ENCODE peak calls at places on chromosomes 13 and 19, in seven cellular contexts. S, G, L, D, K, X and I are unnamed samples.

GRCh38 chr19:9010693-9011092 is 484 bp upstream of the MUC16 start:
- DNase-seq in S (no peak), G (no peak), L (no peak), D (no peak), K (no peak), X (no peak), I (no peak)

GRCh38 chr19:46766569-46767317 is 20.5 kb upstream of the STRN4 start:
- DNase-seq in S (no peak), G (peak; percentile 52), L (peak; percentile 45), D (no peak), K (no peak), X (peak; percentile 35), I (no peak)

GRCh38 chr13:65595881-65596280 is 1634.3 kb downstream of the PCDH9 start:
- DNase-seq in S (no peak), G (peak; percentile 76), L (no peak), D (no peak), K (no peak), X (no peak), I (no peak)

GRCh38 chr19:15129856-15130580 is 22.8 kb downstream of the SYDE1 start:
- DNase-seq in S (no peak), G (no peak), L (no peak), D (no peak), K (no peak), X (no peak), I (no peak)

GRCh38 chr13:79989251-79989661 is 351.7 kb downstream of the SPRY2 start:
- DNase-seq in S (no peak), G (no peak), L (no peak), D (peak; percentile 51), K (no peak), X (no peak), I (no peak)

GRCh38 chr19:51186323-51186722 is 38.6 kb upstream of the CD33 start:
- DNase-seq in S (no peak), G (no peak), L (no peak), D (no peak), K (no peak), X (no peak), I (no peak)

GRCh38 chr19:32816555-32817099 is 52.9 kb downstream of the SLC7A9 start:
- DNase-seq in S (peak; percentile 55), G (no peak), L (no peak), D (no peak), K (no peak), X (no peak), I (no peak)

GRCh38 chr13:28469316-28469715 is 25.6 kb downstream of the FLT1 start:
- DNase-seq in S (no peak), G (no peak), L (no peak), D (no peak), K (no peak), X (no peak), I (no peak)

GRCh38 chr13:109790951-109791605 is 4.7 kb upstream of the IRS2 start:
- DNase-seq in S (peak; percentile 76), G (peak; percentile 77), L (no peak), D (no peak), K (peak; percentile 76), X (no peak), I (no peak)

GRCh38 chr13:40101708-40102359 is 446.4 kb downstream of the COG6 start:
- DNase-seq in S (no peak), G (no peak), L (no peak), D (no peak), K (no peak), X (no peak), I (no peak)

GRCh38 chr19:16463991-16464575 is 7.7 kb downstream of the EPS15L1 start:
- DNase-seq in S (no peak), G (peak; percentile 87), L (no peak), D (no peak), K (peak; percentile 49), X (no peak), I (no peak)

GRCh38 chr13:99926014-99926731 is 45.4 kb downstream of the ZIC5 start:
- DNase-seq in S (no peak), G (peak; percentile 14), L (no peak), D (peak; percentile 6), K (no peak), X (no peak), I (peak; percentile 42)

GRCh38 chr13:41835871-41836270 is 125.0 kb downstream of the VWA8 start:
- DNase-seq in S (no peak), G (peak; percentile 25), L (no peak), D (no peak), K (no peak), X (no peak), I (no peak)

GRCh38 chr19:45082170-45082569 is 3.1 kb downstream of the GEMIN7 start:
- DNase-seq in S (no peak), G (no peak), L (no peak), D (no peak), K (no peak), X (no peak), I (no peak)

GRCh38 chr19:2659856-2660432 is 42.5 kb downstream of the GNG7 start:
- DNase-seq in S (no peak), G (no peak), L (no peak), D (no peak), K (no peak), X (no peak), I (no peak)

GRCh38 chr19:6837525-6837924 is 49.9 kb upstream of the ADGRE1 start:
- DNase-seq in S (no peak), G (no peak), L (no peak), D (no peak), K (no peak), X (no peak), I (no peak)

GRCh38 chr19:6744381-6745288 is 5.2 kb downstream of the TRIP10 start:
- DNase-seq in S (peak; percentile 27), G (peak; percentile 88), L (no peak), D (peak; percentile 63), K (peak; percentile 83), X (peak; percentile 91), I (peak; percentile 40)

GRCh38 chr13:87975035-87975434 is 303.9 kb downstream of the SLITRK5 start:
- DNase-seq in S (no peak), G (peak; percentile 1), L (no peak), D (no peak), K (no peak), X (no peak), I (no peak)

GRCh38 chr13:64453831-64454230 is 2776.3 kb downstream of the PCDH9 start:
- DNase-seq in S (no peak), G (peak; percentile 30), L (no peak), D (no peak), K (no peak), X (no peak), I (no peak)

GRCh38 chr19:18029617-18030338 is 21.8 kb downstream of the ARRDC2 start:
- DNase-seq in S (peak; percentile 97), G (no peak), L (no peak), D (no peak), K (no peak), X (peak; percentile 58), I (peak; percentile 71)

GRCh38 chr19:18763674-18764590 is 27.2 kb downstream of the COMP start:
- DNase-seq in S (peak; percentile 48), G (no peak), L (no peak), D (peak; percentile 71), K (peak; percentile 94), X (no peak), I (no peak)

GRCh38 chr13:64553411-64554129 is 2676.6 kb downstream of the PCDH9 start:
- DNase-seq in S (no peak), G (peak; percentile 67), L (no peak), D (peak; percentile 12), K (no peak), X (no peak), I (no peak)

GRCh38 chr13:24195626-24196025 is 35.1 kb downstream of the SPATA13 start:
- DNase-seq in S (no peak), G (no peak), L (no peak), D (no peak), K (no peak), X (no peak), I (no peak)

GRCh38 chr13:100240109-100240779 is 151.4 kb downstream of the PCCA start:
- DNase-seq in S (no peak), G (no peak), L (no peak), D (no peak), K (no peak), X (no peak), I (no peak)

GRCh38 chr13:29165840-29166239 is 345.7 kb downstream of the MTUS2 start:
- DNase-seq in S (no peak), G (peak; percentile 42), L (no peak), D (no peak), K (peak; percentile 0), X (no peak), I (no peak)

GRCh38 chr13:114141261-114141996 is 9.0 kb upstream of the RASA3 start:
- DNase-seq in S (no peak), G (no peak), L (no peak), D (no peak), K (no peak), X (peak; percentile 6), I (no peak)

GRCh38 chr19:44775676-44776240 is 1.9 kb upstream of the CBLC start:
- DNase-seq in S (no peak), G (no peak), L (no peak), D (no peak), K (no peak), X (no peak), I (no peak)

GRCh38 chr19:55647732-55648656 is at the start of gene CCDC106:
- DNase-seq in S (no peak), G (peak; percentile 79), L (no peak), D (no peak), K (peak; percentile 48), X (peak; percentile 81), I (peak; percentile 57)

GRCh38 chr13:37889102-37889501 is 19.5 kb upstream of the TRPC4 start:
- DNase-seq in S (no peak), G (peak; percentile 52), L (no peak), D (no peak), K (no peak), X (no peak), I (no peak)

GRCh38 chr19:19214892-19215291 is 3.1 kb downstream of the NCAN start:
- DNase-seq in S (no peak), G (peak; percentile 40), L (no peak), D (no peak), K (peak; percentile 59), X (peak; percentile 51), I (no peak)

GRCh38 chr13:112846411-112847115 is 122.5 kb upstream of the MCF2L start:
- DNase-seq in S (no peak), G (no peak), L (no peak), D (no peak), K (no peak), X (no peak), I (no peak)

GRCh38 chr19:35031072-35031881 is 1.0 kb downstream of the SCN1B start:
- DNase-seq in S (no peak), G (peak; percentile 44), L (no peak), D (no peak), K (no peak), X (no peak), I (peak; percentile 78)

GRCh38 chr19:21604941-21605548 is 99.6 kb downstream of the ZNF429 start:
- DNase-seq in S (no peak), G (no peak), L (no peak), D (no peak), K (no peak), X (no peak), I (no peak)

GRCh38 chr13:51681037-51681678 is 96.9 kb downstream of the WDFY2 start:
- DNase-seq in S (no peak), G (peak; percentile 77), L (no peak), D (peak; percentile 54), K (peak; percentile 6), X (no peak), I (no peak)

GRCh38 chr13:74210693-74211393 is 76.6 kb upstream of the KLF12 start:
- DNase-seq in S (no peak), G (peak; percentile 88), L (no peak), D (peak; percentile 99), K (no peak), X (peak; percentile 29), I (no peak)

GRCh38 chr13:20065516-20065915 is 95.3 kb downstream of the GJA3 start:
- DNase-seq in S (no peak), G (no peak), L (no peak), D (no peak), K (no peak), X (no peak), I (no peak)

GRCh38 chr19:40920300-40921004 is 38.4 kb upstream of the CYP2A7 start:
- DNase-seq in S (no peak), G (no peak), L (no peak), D (no peak), K (peak; percentile 31), X (no peak), I (no peak)

GRCh38 chr19:461664-462551 is 1.1 kb upstream of the SHC2 start:
- DNase-seq in S (peak; percentile 66), G (no peak), L (no peak), D (no peak), K (no peak), X (no peak), I (peak; percentile 69)